ENCODE peak calls at places on chromosome 16, in ten cellular contexts. S, X, T, K, E, F, Q, Y, Z and H are unnamed samples.

GRCh38 chr16:78045865-78046581 is 23.7 kb downstream of the CLEC3A start:
- DNase-seq in X (no peak), Y (no peak), E (peak; percentile 96), K (peak; percentile 70), F (peak; percentile 35), S (peak; percentile 56), Q (peak; percentile 32), Z (no peak), T (peak; percentile 14), H (peak; percentile 60)

GRCh38 chr16:3495166-3495565 is at the start of gene C16orf90:
- DNase-seq in F (no peak), Z (no peak), E (no peak), Q (no peak), K (no peak), T (no peak), X (no peak), Y (no peak), S (no peak), H (no peak)

GRCh38 chr16:30569746-30570325 is 1.7 kb downstream of the ZNF688 start:
- DNase-seq in T (no peak), K (no peak), Z (no peak), F (no peak), Y (no peak), S (no peak), E (no peak), X (no peak), Q (no peak), H (no peak)

GRCh38 chr16:81324808-81325207 is 10.0 kb downstream of the GAN start:
- DNase-seq in E (no peak), Z (no peak), X (no peak), Q (no peak), K (no peak), F (no peak), S (no peak), T (peak; percentile 45), Y (peak; percentile 22), H (no peak)

GRCh38 chr16:84450176-84450865 is 54.1 kb downstream of the MEAK7 start:
- DNase-seq in Y (no peak), S (no peak), K (no peak), Q (no peak), Z (no peak), F (no peak), E (no peak), T (no peak), X (no peak), H (no peak)

GRCh38 chr16:76639685-76640289 is 362.6 kb downstream of the CNTNAP4 start:
- DNase-seq in T (peak; percentile 84), S (peak; percentile 3), F (no peak), E (no peak), K (peak; percentile 45), Q (no peak), Y (no peak), Z (no peak), X (no peak), H (peak; percentile 12)

GRCh38 chr16:72996291-72997062 is 51.5 kb downstream of the ZFHX3 start:
- DNase-seq in S (no peak), K (peak; percentile 52), X (no peak), F (no peak), T (no peak), Z (no peak), Y (no peak), Q (no peak), E (no peak), H (no peak)

GRCh38 chr16:30401768-30402425 is 5.5 kb upstream of the ZNF771 start:
- DNase-seq in X (no peak), E (no peak), Q (no peak), K (no peak), Y (no peak), T (no peak), F (no peak), Z (no peak), S (no peak), H (no peak)

GRCh38 chr16:57564571-57565270 is 22.3 kb downstream of the ADGRG5 start:
- DNase-seq in X (no peak), S (no peak), Z (no peak), K (no peak), T (peak; percentile 51), E (no peak), Q (no peak), F (no peak), Y (peak; percentile 21), H (no peak)

GRCh38 chr16:81522141-81522701 is 77.6 kb downstream of the CMIP start:
- DNase-seq in Z (no peak), K (no peak), Q (no peak), T (no peak), Y (no peak), S (no peak), E (no peak), F (no peak), X (no peak), H (peak; percentile 28)

GRCh38 chr16:4601317-4602186 is 13.1 kb downstream of the UBALD1 start:
- DNase-seq in K (no peak), Q (no peak), Z (no peak), Y (no peak), X (no peak), E (no peak), T (no peak), F (peak; percentile 22), S (peak; percentile 46), H (no peak)

GRCh38 chr16:55370762-55371482 is 46.9 kb downstream of the IRX6 start:
- DNase-seq in Q (no peak), F (peak; percentile 80), X (no peak), Y (no peak), Z (no peak), T (peak; percentile 19), K (peak; percentile 68), E (peak; percentile 16), S (peak; percentile 76), H (peak; percentile 3)

GRCh38 chr16:58733671-58734458 is at the start of gene GOT2:
- DNase-seq in T (peak; percentile 79), Y (peak; percentile 85), X (peak; percentile 81), E (peak; percentile 74), Q (peak; percentile 60), S (peak; percentile 81), Z (peak; percentile 3), F (peak; percentile 83), K (peak; percentile 81), H (peak; percentile 94)

GRCh38 chr16:75305364-75306101 is 54.1 kb upstream of the BCAR1 start:
- DNase-seq in K (peak; percentile 89), Z (no peak), E (no peak), S (no peak), Q (peak; percentile 97), F (peak; percentile 8), X (peak; percentile 48), T (peak; percentile 100), Y (peak; percentile 100), H (peak; percentile 97)

GRCh38 chr16:87226926-87227650 is 90.1 kb downstream of the C16orf95 start:
- DNase-seq in K (no peak), X (no peak), F (no peak), S (no peak), Z (no peak), T (peak; percentile 88), Q (no peak), Y (peak; percentile 19), E (no peak), H (no peak)

GRCh38 chr16:75264531-75264998 is 13.1 kb upstream of the BCAR1 start:
- DNase-seq in Z (no peak), T (peak; percentile 41), S (peak; percentile 71), F (peak; percentile 47), E (no peak), K (no peak), X (no peak), Q (no peak), Y (no peak), H (peak; percentile 21)

GRCh38 chr16:4920826-4921225 is 16.1 kb downstream of the PPL start:
- DNase-seq in S (no peak), X (no peak), F (no peak), Y (no peak), E (no peak), Z (no peak), T (no peak), Q (no peak), K (no peak), H (no peak)

GRCh38 chr16:711548-712320 is 3.2 kb upstream of the METRN start:
- DNase-seq in F (peak; percentile 79), K (peak; percentile 75), E (peak; percentile 81), S (peak; percentile 71), Z (no peak), T (peak; percentile 59), Q (no peak), X (peak; percentile 85), Y (peak; percentile 47), H (peak; percentile 89)

GRCh38 chr16:57470683-57471082 is 8.2 kb downstream of the POLR2C start:
- DNase-seq in Z (no peak), S (no peak), Y (no peak), T (peak; percentile 53), F (no peak), X (no peak), Q (no peak), E (no peak), K (peak; percentile 57), H (no peak)

GRCh38 chr16:48523415-48524204 is 86.4 kb downstream of the N4BP1 start:
- DNase-seq in T (no peak), Z (no peak), X (no peak), Y (no peak), E (no peak), F (no peak), S (no peak), K (no peak), Q (no peak), H (no peak)

GRCh38 chr16:20868890-20869289 is 31.3 kb downstream of the DCUN1D3 start:
- DNase-seq in E (no peak), T (peak; percentile 77), S (peak; percentile 86), K (peak; percentile 88), Y (peak; percentile 46), Q (no peak), F (peak; percentile 75), X (no peak), Z (no peak), H (no peak)

GRCh38 chr16:67482260-67482924 is 955 bp downstream of the AGRP start:
- DNase-seq in X (no peak), E (no peak), S (no peak), T (no peak), F (no peak), Q (no peak), Z (no peak), Y (no peak), K (no peak), H (no peak)

GRCh38 chr16:8644513-8645140 is 23.1 kb downstream of the METTL22 start:
- DNase-seq in K (no peak), X (no peak), E (no peak), Z (no peak), Q (no peak), T (no peak), Y (no peak), S (no peak), F (no peak), H (no peak)

GRCh38 chr16:8861563-8862308 is 7.1 kb downstream of the CARHSP1 start:
- DNase-seq in X (no peak), F (no peak), E (no peak), Q (no peak), Z (no peak), T (no peak), Y (no peak), S (no peak), K (no peak), H (no peak)

GRCh38 chr16:3646348-3646920 is 8.1 kb upstream of the DNASE1 start:
- DNase-seq in E (no peak), S (no peak), Y (no peak), Z (no peak), K (peak; percentile 71), X (peak; percentile 21), T (no peak), Q (peak; percentile 27), F (no peak), H (no peak)

GRCh38 chr16:23679274-23679985 is 741 bp downstream of the PLK1 start:
- DNase-seq in Q (no peak), Z (no peak), E (no peak), F (no peak), S (no peak), T (peak; percentile 34), Y (no peak), K (no peak), X (no peak), H (peak; percentile 78)

GRCh38 chr16:21523411-21524067 is 75.8 kb upstream of the METTL9 start:
- DNase-seq in Z (no peak), F (peak; percentile 78), K (no peak), Y (no peak), S (peak; percentile 19), T (no peak), X (no peak), E (no peak), Q (no peak), H (no peak)

GRCh38 chr16:17927015-17927414 is 409.5 kb downstream of the NPIPA8 start:
- DNase-seq in T (no peak), K (no peak), S (no peak), Q (no peak), Z (no peak), X (no peak), E (no peak), F (no peak), Y (no peak), H (peak; percentile 12)